ENCODE peak calls at places on chromosomes 16 and 17, in six cellular contexts. One of them, this sample, is unnamed. For H3K4me1, the result is how much of the 10 kb centered on the place peaks cover.

GRCh38 chr16:85689285-85689949 is 663 bp upstream of the GINS2 start:
- DNase-seq in PC-3: peak
- DNase-seq in tibial artery: no peak
- DNase-seq in prostate gland: peak
- DNase-seq in cardiac muscle cell: no peak
- DNase-seq in fibroblast of lung: no peak
- DNase-seq in this sample: no peak

GRCh38 chr17:45414997-45415881 is 17.4 kb downstream of the ARHGAP27 start:
- DNase-seq in prostate gland: no peak
- DNase-seq in PC-3: peak
- DNase-seq in cardiac muscle cell: no peak
- DNase-seq in fibroblast of lung: no peak
- DNase-seq in tibial artery: no peak
- DNase-seq in this sample: no peak

GRCh38 chr17:18039535-18040286 is 503 bp downstream of the GID4 start:
- DNase-seq in PC-3: peak
- DNase-seq in prostate gland: no peak
- DNase-seq in cardiac muscle cell: peak
- DNase-seq in fibroblast of lung: no peak
- DNase-seq in tibial artery: peak
- DNase-seq in this sample: no peak

GRCh38 chr17:47131761-47132160 is 57.3 kb downstream of the CDC27 start:
- DNase-seq in prostate gland: no peak
- DNase-seq in PC-3: no peak
- DNase-seq in cardiac muscle cell: peak
- DNase-seq in fibroblast of lung: peak
- DNase-seq in tibial artery: no peak
- DNase-seq in this sample: no peak

GRCh38 chr17:11598274-11599221 is at the start of gene DNAH9:
- DNase-seq in fibroblast of lung: peak
- DNase-seq in prostate gland: peak
- DNase-seq in tibial artery: peak
- DNase-seq in PC-3: no peak
- DNase-seq in cardiac muscle cell: peak
- DNase-seq in this sample: peak

GRCh38 chr16:58118801-58119508 is 10.2 kb downstream of the CFAP20 start:
- DNase-seq in tibial artery: no peak
- DNase-seq in prostate gland: no peak
- DNase-seq in fibroblast of lung: no peak
- DNase-seq in PC-3: no peak
- DNase-seq in cardiac muscle cell: no peak
- DNase-seq in this sample: no peak

GRCh38 chr17:8151120-8151640 is 1.0 kb downstream of the PER1 start:
- DNase-seq in prostate gland: peak
- DNase-seq in cardiac muscle cell: peak
- DNase-seq in PC-3: peak
- DNase-seq in tibial artery: peak
- DNase-seq in fibroblast of lung: peak
- DNase-seq in this sample: peak

GRCh38 chr16:17555176-17555575 is 84.4 kb upstream of the XYLT1 start:
- DNase-seq in tibial artery: no peak
- DNase-seq in PC-3: no peak
- DNase-seq in cardiac muscle cell: no peak
- DNase-seq in prostate gland: no peak
- DNase-seq in fibroblast of lung: peak
- DNase-seq in this sample: no peak

GRCh38 chr16:75110637-75111513 is 5.7 kb downstream of the LDHD start:
- DNase-seq in PC-3: peak
- DNase-seq in prostate gland: peak
- DNase-seq in cardiac muscle cell: peak
- DNase-seq in fibroblast of lung: peak
- DNase-seq in tibial artery: peak
- DNase-seq in this sample: peak

GRCh38 chr17:48215583-48216139 is 108.1 kb downstream of the SNX11 start:
- DNase-seq in fibroblast of lung: peak
- DNase-seq in PC-3: peak
- DNase-seq in cardiac muscle cell: peak
- DNase-seq in tibial artery: no peak
- DNase-seq in prostate gland: no peak
- DNase-seq in this sample: peak

GRCh38 chr16:87487361-87487924 is 5.4 kb downstream of the ZCCHC14 start:
- DNase-seq in tibial artery: peak
- DNase-seq in fibroblast of lung: peak
- DNase-seq in cardiac muscle cell: peak
- DNase-seq in PC-3: no peak
- DNase-seq in prostate gland: no peak
- DNase-seq in this sample: no peak

GRCh38 chr17:6163632-6164319 is 93.6 kb downstream of the WSCD1 start:
- DNase-seq in fibroblast of lung: peak
- DNase-seq in PC-3: peak
- DNase-seq in tibial artery: no peak
- DNase-seq in cardiac muscle cell: peak
- DNase-seq in prostate gland: no peak
- DNase-seq in this sample: peak

GRCh38 chr16:52812945-52813556 is 239.6 kb downstream of the CHD9NB start:
- DNase-seq in prostate gland: no peak
- DNase-seq in tibial artery: no peak
- DNase-seq in cardiac muscle cell: peak
- DNase-seq in fibroblast of lung: peak
- DNase-seq in PC-3: peak
- DNase-seq in this sample: peak

GRCh38 chr17:14298221-14298994 is 2.5 kb upstream of the HS3ST3B1 start:
- DNase-seq in fibroblast of lung: no peak
- DNase-seq in cardiac muscle cell: peak
- DNase-seq in PC-3: no peak
- DNase-seq in prostate gland: no peak
- DNase-seq in tibial artery: no peak
- DNase-seq in this sample: peak

GRCh38 chr17:67443931-67444597 is 67.0 kb downstream of the PITPNC1 start:
- DNase-seq in fibroblast of lung: peak
- DNase-seq in cardiac muscle cell: peak
- DNase-seq in prostate gland: peak
- DNase-seq in PC-3: no peak
- DNase-seq in tibial artery: no peak
- DNase-seq in this sample: peak

GRCh38 chr16:7397901-7398300 is 65.3 kb downstream of the RBFOX1 start:
- DNase-seq in cardiac muscle cell: no peak
- DNase-seq in PC-3: no peak
- DNase-seq in fibroblast of lung: peak
- DNase-seq in prostate gland: no peak
- DNase-seq in tibial artery: no peak
- DNase-seq in this sample: peak

GRCh38 chr16:8257561-8257960 is 332.8 kb downstream of the TMEM114 start:
- DNase-seq in fibroblast of lung: no peak
- DNase-seq in cardiac muscle cell: no peak
- DNase-seq in PC-3: no peak
- DNase-seq in tibial artery: no peak
- DNase-seq in prostate gland: no peak
- DNase-seq in this sample: no peak

GRCh38 chr17:7407483-7408231 is at the start of gene NLGN2:
- DNase-seq in PC-3: no peak
- DNase-seq in cardiac muscle cell: no peak
- DNase-seq in tibial artery: no peak
- DNase-seq in fibroblast of lung: no peak
- DNase-seq in prostate gland: no peak
- DNase-seq in this sample: no peak

GRCh38 chr16:11047057-11047456 is 102.7 kb downstream of the CLEC16A start:
- DNase-seq in tibial artery: no peak
- DNase-seq in prostate gland: no peak
- DNase-seq in PC-3: no peak
- DNase-seq in fibroblast of lung: peak
- DNase-seq in cardiac muscle cell: peak
- DNase-seq in this sample: peak

DNA sequence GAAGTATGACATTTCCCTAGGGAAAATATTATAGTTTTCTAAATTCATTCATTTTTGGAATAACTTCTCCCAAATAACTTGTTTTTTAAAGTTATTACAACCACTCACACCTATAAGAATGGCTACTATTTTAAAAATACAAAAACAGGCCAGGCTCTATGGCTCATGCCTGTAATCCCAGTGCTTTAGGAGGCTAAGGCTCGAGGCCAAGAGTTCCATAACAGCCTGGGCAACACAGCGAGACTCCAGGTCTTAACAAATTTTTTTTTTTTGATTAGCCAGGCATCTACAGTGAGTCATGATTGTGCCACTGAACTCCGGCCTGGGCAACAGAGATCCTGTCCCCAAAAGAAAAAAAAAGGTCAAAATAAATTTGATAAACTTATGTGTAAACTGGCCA is 43.6 kb upstream of the YPEL2 start:
- DNase-seq in prostate gland: no peak
- DNase-seq in cardiac muscle cell: no peak
- DNase-seq in tibial artery: no peak
- DNase-seq in fibroblast of lung: no peak
- DNase-seq in PC-3: no peak
- DNase-seq in this sample: no peak
- H3K27ac ChIP-seq in prostate gland: no peak
- H3K27ac ChIP-seq in cardiac muscle cell: no peak
- H3K27ac ChIP-seq in tibial artery: no peak
- H3K27ac ChIP-seq in fibroblast of lung: no peak
- H3K27ac ChIP-seq in PC-3: no peak
- H3K27ac ChIP-seq in this sample: no peak

DNA sequence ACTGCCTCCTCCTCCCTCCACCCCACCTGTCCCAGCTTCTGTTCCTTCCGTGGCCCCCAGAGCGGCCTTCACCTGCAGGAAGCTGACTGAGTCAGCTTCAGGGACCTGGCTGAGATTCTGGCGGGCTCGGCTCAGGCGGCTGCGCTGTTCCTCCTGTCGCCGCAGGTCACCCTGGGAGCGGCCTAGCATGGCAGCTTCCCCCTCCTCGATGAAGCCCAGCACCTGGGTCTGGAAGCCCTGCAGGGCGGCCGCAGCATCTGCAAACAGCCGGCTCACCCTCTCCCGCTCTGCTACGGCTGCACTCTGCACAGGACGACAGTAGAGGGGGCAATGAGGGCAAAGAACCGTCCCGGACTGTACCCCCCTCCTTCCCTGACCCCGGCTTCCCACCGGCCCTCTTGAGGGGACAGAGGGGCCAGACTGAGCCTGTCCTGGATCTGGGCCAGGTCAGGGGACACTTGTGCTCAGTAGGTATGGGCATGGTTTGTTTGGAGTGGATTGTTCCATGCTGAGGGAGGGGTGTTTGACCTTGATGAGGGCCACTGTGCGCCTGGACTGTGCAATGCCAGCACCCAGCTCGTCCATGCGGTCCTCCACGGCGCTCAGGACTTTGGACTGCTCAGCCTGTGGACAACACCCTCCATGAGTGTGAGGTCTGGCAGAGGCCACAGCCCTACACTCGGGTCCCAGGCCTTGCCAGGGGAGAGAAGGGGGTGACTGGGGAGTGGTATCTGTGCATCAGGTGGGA is 2.0 kb downstream of the TRIM47 start:
- DNase-seq in tibial artery: no peak
- DNase-seq in cardiac muscle cell: no peak
- DNase-seq in prostate gland: no peak
- DNase-seq in PC-3: peak
- DNase-seq in fibroblast of lung: no peak
- DNase-seq in this sample: no peak
- H3K4me1 ChIP-seq in tibial artery: half or more
- H3K4me1 ChIP-seq in cardiac muscle cell: under half
- H3K4me1 ChIP-seq in prostate gland: under half
- H3K4me1 ChIP-seq in PC-3: under half
- H3K4me1 ChIP-seq in fibroblast of lung: under half
- H3K4me1 ChIP-seq in this sample: under half

DNA sequence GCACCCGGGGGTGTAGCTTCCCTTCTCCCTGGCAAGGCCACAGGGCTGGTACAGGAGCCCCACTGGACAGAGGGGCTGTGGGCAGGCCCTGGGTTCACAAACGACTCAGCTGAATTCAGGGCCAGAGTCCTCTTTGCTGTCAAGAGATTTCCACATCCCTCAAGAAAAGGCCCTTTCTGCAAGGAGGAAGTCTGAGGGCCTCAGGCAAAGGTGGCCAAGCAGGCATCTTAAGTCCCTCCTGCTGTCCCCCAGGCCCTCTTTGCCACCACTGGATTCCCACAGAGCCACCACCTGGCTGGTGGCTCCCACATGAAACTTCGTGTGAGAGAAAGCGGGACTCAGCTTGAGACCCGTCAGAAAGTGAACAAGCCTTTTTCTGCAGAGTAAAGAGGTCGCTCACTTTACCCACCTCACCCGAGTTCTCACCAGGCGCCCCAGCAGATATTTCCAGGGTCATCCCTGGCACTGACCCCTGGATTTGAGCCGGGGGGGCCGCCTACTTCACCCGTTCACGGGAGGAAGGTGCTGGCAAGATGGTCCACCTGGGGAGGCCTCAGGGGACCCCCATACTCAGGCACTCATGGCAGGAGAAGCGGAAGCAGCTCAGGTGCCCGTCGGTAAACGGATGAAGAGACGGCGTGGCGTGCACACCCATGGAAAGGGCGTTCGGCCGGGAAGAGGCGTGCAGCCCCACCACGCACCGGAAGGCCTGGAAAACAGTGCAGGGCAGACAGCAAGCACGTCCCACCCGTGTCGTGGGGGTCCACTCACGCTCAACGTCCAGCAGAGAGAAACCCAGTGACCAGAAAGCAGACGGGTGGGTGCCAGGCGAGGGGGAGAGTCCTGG is 3.6 kb downstream of the RNF166 start:
- DNase-seq in tibial artery: no peak
- DNase-seq in prostate gland: no peak
- DNase-seq in cardiac muscle cell: no peak
- DNase-seq in fibroblast of lung: no peak
- DNase-seq in PC-3: no peak
- DNase-seq in this sample: no peak
- H3K4me3 ChIP-seq in tibial artery: peak
- H3K4me3 ChIP-seq in prostate gland: no peak
- H3K4me3 ChIP-seq in cardiac muscle cell: no peak
- H3K4me3 ChIP-seq in fibroblast of lung: no peak
- H3K4me3 ChIP-seq in PC-3: no peak
- H3K4me3 ChIP-seq in this sample: no peak

DNA sequence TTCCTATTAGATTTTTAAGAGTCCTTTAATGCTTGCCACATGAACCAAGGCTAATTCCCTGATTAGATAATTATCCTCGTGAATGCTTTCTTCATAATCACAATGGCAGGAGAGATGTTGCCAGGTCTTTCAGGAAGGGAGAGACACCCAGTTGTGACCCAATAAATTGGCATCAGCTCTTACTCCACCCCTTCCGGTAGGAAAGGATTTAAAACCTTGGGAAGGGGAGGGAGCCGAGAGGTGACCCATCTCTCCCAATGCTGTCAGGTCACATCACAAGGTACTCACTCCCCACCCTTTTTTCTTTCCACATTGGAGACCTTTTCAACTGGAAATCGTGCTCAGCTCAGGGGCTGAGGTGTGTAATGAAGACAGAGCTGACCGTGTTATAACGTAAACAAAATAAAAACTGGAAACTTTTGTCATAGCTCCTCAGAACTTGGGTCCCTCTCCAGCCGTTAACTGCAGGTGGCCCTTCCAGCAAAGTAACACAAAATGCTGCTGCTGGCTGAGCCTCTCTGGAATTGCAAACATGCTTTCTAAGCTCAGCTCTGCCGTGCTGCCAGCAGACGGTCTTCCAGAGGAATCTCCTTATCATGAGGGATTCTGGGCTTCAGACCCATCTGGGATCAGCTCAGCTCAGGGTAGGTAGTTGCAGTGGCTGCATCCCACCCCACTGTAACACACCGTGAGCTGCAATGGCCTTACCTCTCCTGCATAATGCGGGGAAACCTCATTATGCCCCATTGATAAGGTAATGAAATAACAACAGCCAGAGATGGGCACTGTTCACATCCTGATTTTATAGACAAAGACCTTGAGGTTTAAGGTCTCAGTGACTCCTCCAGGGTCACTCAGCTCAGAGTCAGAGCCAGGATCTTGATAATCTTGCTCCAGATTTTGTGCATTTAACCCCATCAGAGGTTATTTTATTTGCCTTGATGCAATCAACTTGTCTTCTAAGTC is 15.6 kb downstream of the TMEM100 start:
- DNase-seq in prostate gland: no peak
- DNase-seq in PC-3: no peak
- DNase-seq in cardiac muscle cell: no peak
- DNase-seq in fibroblast of lung: no peak
- DNase-seq in tibial artery: no peak
- DNase-seq in this sample: peak
- H3K27ac ChIP-seq in prostate gland: no peak
- H3K27ac ChIP-seq in PC-3: no peak
- H3K27ac ChIP-seq in cardiac muscle cell: no peak
- H3K27ac ChIP-seq in fibroblast of lung: no peak
- H3K27ac ChIP-seq in tibial artery: no peak
- H3K27ac ChIP-seq in this sample: peak